ENCODE peak calls at places on chromosome 13, in five cellular contexts. X is HFFc6, K is AG10803, B is cardiac muscle cell, Y is brain microvascular endothelial cell. A is an unnamed sample.

GRCh38 chr13:73201601-73202000 is 142.8 kb downstream of the KLF5 start:
- DNase-seq in Y (no peak), X (no peak), K (peak; percentile 30), B (no peak), A (no peak)

GRCh38 chr13:104057851-104058250 is 991.6 kb upstream of the SLC10A2 start:
- DNase-seq in X (no peak), K (no peak), Y (no peak), B (no peak), A (no peak)

GRCh38 chr13:30832845-30833332 is 73.2 kb upstream of the MEDAG start:
- DNase-seq in Y (peak; percentile 59), X (no peak), B (peak; percentile 75), K (no peak), A (peak; percentile 92)

GRCh38 chr13:19817510-19818158 is 34.9 kb upstream of the PSPC1 start:
- DNase-seq in Y (no peak), B (no peak), X (no peak), K (peak; percentile 8), A (no peak)

GRCh38 chr13:30898721-30899188 is 7.3 kb upstream of the MEDAG start:
- DNase-seq in X (peak; percentile 77), Y (peak; percentile 99), B (no peak), K (peak; percentile 90), A (no peak)

GRCh38 chr13:80955487-80955886 is 614.6 kb upstream of the SPRY2 start:
- DNase-seq in K (no peak), Y (no peak), B (no peak), X (no peak), A (no peak)

GRCh38 chr13:90308249-90308648 is 1039.2 kb upstream of the MIR17HG start:
- DNase-seq in B (no peak), K (no peak), X (no peak), Y (no peak), A (no peak)

GRCh38 chr13:29676941-29677452 is 81.5 kb upstream of the SLC7A1 start:
- DNase-seq in K (peak; percentile 47), Y (no peak), B (no peak), X (peak; percentile 27), A (peak; percentile 10)

GRCh38 chr13:74464656-74465055 is 330.5 kb upstream of the KLF12 start:
- DNase-seq in Y (no peak), X (no peak), B (no peak), K (no peak), A (no peak)

GRCh38 chr13:90690458-90691063 is 656.9 kb upstream of the MIR17HG start:
- DNase-seq in B (no peak), X (peak; percentile 19), K (peak; percentile 82), Y (peak; percentile 51), A (no peak)

GRCh38 chr13:109151255-109151654 is 521.8 kb downstream of the MYO16 start:
- DNase-seq in Y (no peak), B (no peak), X (no peak), K (no peak), A (no peak)

GRCh38 chr13:113964251-113964995 is 9.5 kb downstream of the C13orf46 start:
- DNase-seq in K (no peak), X (no peak), Y (no peak), B (no peak), A (no peak)

GRCh38 chr13:27797228-27797624 is 4.9 kb downstream of the GSX1 start:
- DNase-seq in B (peak; percentile 47), X (peak; percentile 1), Y (peak; percentile 5), K (peak; percentile 3), A (peak; percentile 37)

GRCh38 chr13:113802090-113802531 is 43.1 kb downstream of the TMEM255B start:
- DNase-seq in Y (peak; percentile 54), X (peak; percentile 74), K (peak; percentile 81), B (peak; percentile 58), A (no peak)

GRCh38 chr13:58547419-58547818 is 915.9 kb downstream of the PCDH17 start:
- DNase-seq in K (no peak), B (no peak), X (no peak), Y (no peak), A (no peak)
- TF ChIP-seq CTCF in K (no peak), B (no peak), X (no peak), Y (no peak), A (no peak)

GRCh38 chr13:70104481-70104880 is 3.1 kb upstream of the ATXN8OS start:
- DNase-seq in X (no peak), K (no peak), Y (no peak), B (no peak), A (no peak)

DNA sequence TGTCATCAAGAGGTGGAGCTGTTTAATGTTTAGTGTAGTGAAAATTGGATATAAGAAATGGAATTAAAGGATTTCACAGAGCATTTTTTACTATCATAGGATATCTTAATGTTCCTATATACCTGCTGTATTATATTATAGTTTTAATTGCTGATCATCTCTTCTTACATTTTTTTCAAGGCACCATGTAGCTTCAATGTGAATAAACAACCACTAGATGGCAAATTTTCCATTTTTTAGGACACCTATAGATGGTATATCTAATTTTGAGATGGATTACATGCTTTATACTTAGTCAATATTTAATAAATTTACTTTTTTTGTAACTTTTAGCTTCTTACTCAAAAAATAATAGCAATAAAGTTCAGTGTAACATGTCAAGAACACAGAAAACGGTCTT is 9.0 kb upstream of the ATXN8OS start:
- DNase-seq in X (no peak), K (no peak), B (peak; percentile 14), Y (no peak), A (no peak)
- TF ChIP-seq CTCF in X (peak; percentile 50), K (peak; percentile 3), B (no peak), Y (peak; percentile 24), A (no peak)

GRCh38 chr13:43116242-43116641 is 92.9 kb downstream of the DNAJC15 start:
- DNase-seq in K (no peak), B (no peak), Y (no peak), X (no peak), A (no peak)
- TF ChIP-seq CTCF in K (no peak), B (no peak), Y (no peak), X (peak; percentile 15), A (no peak)

GRCh38 chr13:25659091-25659502 is 287.3 kb downstream of the ATP8A2 start:
- DNase-seq in X (no peak), K (no peak), B (no peak), Y (no peak), A (no peak)
- TF ChIP-seq CTCF in X (no peak), K (no peak), B (no peak), Y (no peak), A (no peak)

GRCh38 chr13:44048326-44048725 is 168.6 kb downstream of the LACC1 start:
- DNase-seq in B (no peak), X (peak; percentile 17), Y (no peak), K (no peak), A (no peak)
- TF ChIP-seq CTCF in B (peak; percentile 21), X (peak; percentile 71), Y (peak; percentile 16), K (peak; percentile 38), A (no peak)

GRCh38 chr13:94657167-94657566 is 55.2 kb downstream of the SOX21 start:
- DNase-seq in B (no peak), Y (peak; percentile 10), X (peak; percentile 5), K (peak; percentile 31), A (no peak)

GRCh38 chr13:94662274-94662945 is 49.9 kb downstream of the SOX21 start:
- DNase-seq in B (no peak), X (no peak), K (no peak), Y (no peak), A (no peak)

GRCh38 chr13:94661396-94661795 is 50.9 kb downstream of the SOX21 start:
- DNase-seq in B (no peak), K (no peak), Y (no peak), X (no peak), A (no peak)

GRCh38 chr13:94658926-94659649 is 53.3 kb downstream of the SOX21 start:
- DNase-seq in B (no peak), X (no peak), K (no peak), Y (no peak), A (no peak)

DNA sequence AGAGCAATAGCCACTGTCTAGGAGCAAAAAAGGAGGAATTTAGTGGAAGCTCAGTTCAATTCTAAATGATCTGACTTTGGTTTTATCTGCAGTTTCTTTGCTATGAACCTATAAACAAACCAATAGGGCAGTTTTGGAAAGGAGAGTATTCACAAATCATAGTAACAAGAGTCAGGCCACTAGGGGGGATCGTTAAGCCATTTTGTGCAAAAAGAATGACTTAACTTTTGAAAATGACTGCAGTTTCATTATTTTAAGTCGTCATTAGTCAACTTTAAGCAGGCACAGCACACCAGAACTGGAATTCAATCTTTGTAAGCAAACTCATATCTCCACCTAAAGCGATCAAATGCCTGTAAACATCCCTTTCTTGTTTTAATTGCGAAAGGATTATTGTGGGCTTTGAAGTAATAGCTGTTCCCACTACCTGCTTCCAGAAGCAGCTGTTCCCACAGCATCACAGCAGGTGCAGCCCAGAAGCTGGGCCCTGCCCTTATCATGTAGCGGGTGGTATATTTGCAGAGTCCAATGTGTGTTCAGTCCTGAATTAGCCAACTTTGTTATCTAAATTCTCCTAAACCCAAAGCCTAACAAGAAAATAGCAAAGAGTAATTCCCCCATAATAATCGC is 51.5 kb downstream of the SOX21 start:
- DNase-seq in X (peak; percentile 34), B (no peak), K (peak; percentile 26), Y (peak; percentile 27), A (no peak)
- TF ChIP-seq CTCF in X (peak; percentile 70), B (peak; percentile 43), K (peak; percentile 51), Y (peak; percentile 42), A (no peak)

DNA sequence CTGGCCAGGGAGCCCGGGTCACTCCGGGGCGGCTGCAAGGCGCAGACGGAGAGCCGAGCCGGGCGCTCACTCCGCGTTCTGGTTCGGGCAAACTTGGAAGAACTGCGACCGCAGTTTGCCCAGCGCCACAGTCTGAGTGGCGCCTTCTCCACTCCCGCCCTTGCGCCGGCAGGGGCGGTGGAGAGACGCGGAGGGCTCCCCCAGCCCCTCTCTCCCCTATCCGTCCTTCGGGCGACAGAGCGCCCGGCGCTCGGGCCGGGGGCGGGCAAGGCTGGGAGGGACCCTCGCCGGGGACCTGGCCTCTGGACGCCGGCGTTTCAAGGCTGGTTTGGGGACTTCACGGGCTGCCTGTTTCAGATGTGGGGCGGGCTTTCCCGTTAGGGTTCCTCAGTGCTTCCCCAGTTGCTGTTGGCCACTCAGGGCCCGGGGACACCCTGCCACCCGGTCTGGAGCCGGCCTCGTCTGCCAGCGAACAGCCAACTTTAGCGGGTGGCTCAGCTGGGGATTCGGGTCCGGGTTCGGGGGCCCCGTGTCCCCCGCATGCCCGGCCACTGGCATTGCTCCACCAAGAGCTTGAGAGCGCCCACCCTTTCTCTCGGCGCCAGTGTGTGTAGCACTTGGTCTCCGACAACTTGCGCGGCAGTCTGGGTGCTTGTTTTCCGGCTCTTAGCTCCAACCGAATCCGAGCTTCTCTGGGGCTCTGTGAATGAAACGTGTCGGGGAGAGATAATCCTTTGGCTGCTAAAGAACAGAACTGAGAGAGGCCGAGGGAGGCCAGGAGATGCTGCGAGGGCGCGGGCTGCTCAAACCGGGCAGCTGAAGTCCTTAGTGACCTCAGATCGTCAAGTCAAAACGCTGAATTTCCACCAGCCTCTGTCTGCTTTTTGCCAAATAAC is 1.5 kb downstream of the GPC6 start:
- DNase-seq in B (peak; percentile 92), X (peak; percentile 73), K (peak; percentile 89), Y (peak; percentile 81), A (no peak)
- TF ChIP-seq CTCF in B (peak; percentile 62), X (peak; percentile 76), K (peak; percentile 62), Y (peak; percentile 76), A (no peak)

A was measured in Calu3.